ENCODE peak calls at places on chromosomes 5 and 9, in five cellular contexts. U is uterus, Y is endothelial cell of umbilical vein, J is lower lobe of right lung, C is right lobe of liver. Z is an unnamed sample. For H3K4me1, the result is how much of the 10 kb centered on the place peaks cover.

GRCh38 chr5:176542135-176542595 is 5.0 kb upstream of the RNF44 start:
- DNase-seq in Y (no peak), J (no peak), C (no peak), U (no peak), Z (no peak)

GRCh38 chr9:36006541-36006940 is 30.2 kb upstream of the RECK start:
- DNase-seq in Y (no peak), C (no peak), J (no peak), U (no peak), Z (no peak)

GRCh38 chr5:73189816-73190451 is 16.9 kb downstream of the TMEM174 start:
- DNase-seq in C (no peak), J (no peak), Y (no peak), U (peak), Z (no peak)

GRCh38 chr5:148653271-148653839 is 972 bp downstream of the HTR4 start:
- DNase-seq in U (no peak), C (no peak), J (no peak), Y (no peak), Z (no peak)

GRCh38 chr9:90189306-90189705 is 453.3 kb downstream of the DIRAS2 start:
- DNase-seq in Y (no peak), J (no peak), U (no peak), C (no peak), Z (no peak)

GRCh38 chr9:79662553-79662956 is 90.8 kb downstream of the TLE4 start:
- DNase-seq in Y (peak), C (no peak), J (no peak), U (no peak), Z (no peak)

GRCh38 chr9:109314011-109314531 is 6.8 kb downstream of the EPB41L4B start:
- DNase-seq in U (no peak), Y (no peak), J (peak), C (peak), Z (no peak)

GRCh38 chr5:175823731-175824525 is 47.5 kb upstream of the CPLX2 start:
- DNase-seq in C (no peak), U (no peak), J (no peak), Y (no peak), Z (no peak)

GRCh38 chr9:137502008-137502913 is 43.1 kb upstream of the NSMF start:
- DNase-seq in Y (no peak), C (no peak), U (no peak), J (no peak), Z (no peak)

GRCh38 chr5:34539183-34539582 is 116.9 kb upstream of the RAI14 start:
- DNase-seq in J (no peak), Y (no peak), U (no peak), C (no peak), Z (no peak)

GRCh38 chr5:34536699-34537098 is 119.4 kb upstream of the RAI14 start:
- DNase-seq in Y (no peak), J (no peak), U (no peak), C (no peak), Z (no peak)

GRCh38 chr5:34535433-34535832 is 120.7 kb upstream of the RAI14 start:
- DNase-seq in C (no peak), U (no peak), Y (no peak), J (no peak), Z (no peak)

GRCh38 chr5:34535944-34536628 is 120.0 kb upstream of the RAI14 start:
- DNase-seq in J (no peak), U (no peak), Y (no peak), C (no peak), Z (no peak)

GRCh38 chr5:34538026-34538672 is 118.0 kb upstream of the RAI14 start:
- DNase-seq in C (no peak), J (no peak), Y (no peak), U (no peak), Z (no peak)
- TF ChIP-seq CTCF in C (peak), J (peak), Y (no peak), U (no peak), Z (no peak)

GRCh38 chr9:134416385-134417022 is 90.2 kb downstream of the RXRA start:
- DNase-seq in J (no peak), C (no peak), Y (no peak), U (no peak), Z (no peak)
- H3K4me1 ChIP-seq in J (under half), C (under half), Y (under half), U (under half), Z (half or more)

GRCh38 chr9:134403682-134404301 is 77.5 kb downstream of the RXRA start:
- DNase-seq in J (peak), U (peak), Y (peak), C (peak), Z (peak)
- H3K27ac ChIP-seq in J (peak), U (peak), Y (peak), C (peak), Z (peak)

GRCh38 chr9:104494808-104495207 is 9.3 kb upstream of the OR13F1 start:
- DNase-seq in U (no peak), C (no peak), Y (no peak), J (no peak), Z (no peak)
- TF ChIP-seq CTCF in U (no peak), C (peak), Y (no peak), J (no peak), Z (no peak)

GRCh38 chr5:179297026-179297425 is 48.2 kb downstream of the ADAMTS2 start:
- DNase-seq in J (no peak), Y (no peak), C (no peak), U (no peak), Z (no peak)
- H3K4me1 ChIP-seq in J (under half), Y (under half), C (under half), U (under half), Z (under half)

GRCh38 chr9:132671620-132672412 is 1.6 kb downstream of the GTF3C4 start:
- DNase-seq in J (no peak), U (no peak), C (no peak), Y (peak), Z (no peak)
- H3K27ac ChIP-seq in J (no peak), U (no peak), C (no peak), Y (peak), Z (no peak)

DNA sequence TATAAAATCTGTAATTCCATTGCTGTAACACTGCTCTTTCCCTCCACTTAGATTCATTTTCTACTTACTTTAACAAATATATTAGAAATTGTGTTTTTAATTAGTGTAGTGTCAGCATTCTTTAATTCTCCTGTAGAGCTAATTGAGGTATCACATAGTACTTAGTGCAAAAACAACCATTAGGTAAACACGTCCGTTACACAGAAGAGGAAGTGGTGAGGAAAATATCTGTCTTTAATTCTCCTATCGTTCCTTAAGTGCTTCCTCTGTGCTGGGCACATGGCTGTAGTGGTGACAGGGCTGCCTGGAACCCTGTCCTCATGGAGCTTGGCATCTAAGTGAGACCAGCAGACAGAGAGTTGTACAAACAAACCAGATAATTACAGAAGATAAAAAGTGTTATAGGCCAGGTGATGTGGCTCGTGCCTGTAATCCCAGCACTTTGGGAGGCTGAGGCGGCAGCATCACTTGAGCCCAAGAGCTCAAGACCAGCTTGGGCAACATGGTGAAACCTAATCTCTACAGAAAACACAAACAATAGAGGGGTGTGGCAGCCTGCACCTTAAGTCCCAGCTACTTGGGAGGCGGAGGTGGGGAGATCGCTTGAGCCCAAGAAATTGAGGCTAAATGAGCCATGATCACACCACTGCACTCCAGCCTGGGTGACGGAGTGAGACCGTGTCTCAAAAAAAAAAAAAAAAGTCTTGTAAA is 36.3 kb downstream of the PARP8 start:
- DNase-seq in J (no peak), U (no peak), Y (no peak), C (no peak), Z (no peak)
- TF ChIP-seq CTCF in J (no peak), U (no peak), Y (no peak), C (no peak), Z (no peak)

DNA sequence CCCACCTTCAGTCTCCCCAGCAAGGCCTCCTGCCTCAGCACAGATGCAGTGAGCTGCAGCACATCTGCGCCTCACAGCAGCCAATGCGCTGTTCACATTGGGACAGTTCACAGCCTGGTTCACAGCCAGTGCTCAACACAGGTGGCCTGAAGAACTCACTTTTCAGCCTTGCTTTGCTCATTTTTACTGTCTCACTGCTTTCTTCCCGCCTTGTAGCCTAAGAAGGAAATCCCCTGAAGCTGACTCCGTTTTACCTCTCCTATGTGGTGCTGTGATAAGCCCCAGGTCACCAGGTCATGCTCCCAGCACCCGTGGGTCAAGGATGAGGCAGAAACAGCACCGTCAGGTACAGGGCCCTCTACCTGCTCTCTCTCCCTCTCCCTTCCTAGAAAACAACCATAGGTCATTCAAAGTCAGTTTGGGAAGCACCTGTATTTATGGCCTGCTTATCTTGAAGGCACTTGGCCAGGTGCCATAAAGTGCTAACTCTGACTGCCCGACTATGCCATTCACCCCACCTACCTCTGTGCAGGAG is 1.1 kb downstream of the GCNT4 start:
- DNase-seq in Y (no peak), C (no peak), J (no peak), U (no peak), Z (no peak)
- H3K4me1 ChIP-seq in Y (under half), C (under half), J (under half), U (under half), Z (under half)

GRCh38 chr5:135385576-135385975 is 13.5 kb downstream of the MACROH2A1 start:
- DNase-seq in Y (no peak), C (no peak), J (no peak), U (no peak), Z (no peak)
- H3K27ac ChIP-seq in Y (peak), C (no peak), J (peak), U (no peak), Z (peak)

GRCh38 chr5:1769017-1769640 is 30.5 kb downstream of the MRPL36 start:
- DNase-seq in C (no peak), U (no peak), Y (no peak), J (peak), Z (no peak)

GRCh38 chr5:1770443-1770802 is 29.2 kb downstream of the MRPL36 start:
- DNase-seq in U (no peak), C (no peak), J (no peak), Y (no peak), Z (no peak)

GRCh38 chr5:1771149-1772065 is 28.2 kb downstream of the MRPL36 start:
- DNase-seq in Y (no peak), C (no peak), U (no peak), J (no peak), Z (no peak)

GRCh38 chr5:1769752-1770442 is 29.7 kb downstream of the MRPL36 start:
- DNase-seq in C (no peak), J (peak), Y (no peak), U (no peak), Z (no peak)

DNA sequence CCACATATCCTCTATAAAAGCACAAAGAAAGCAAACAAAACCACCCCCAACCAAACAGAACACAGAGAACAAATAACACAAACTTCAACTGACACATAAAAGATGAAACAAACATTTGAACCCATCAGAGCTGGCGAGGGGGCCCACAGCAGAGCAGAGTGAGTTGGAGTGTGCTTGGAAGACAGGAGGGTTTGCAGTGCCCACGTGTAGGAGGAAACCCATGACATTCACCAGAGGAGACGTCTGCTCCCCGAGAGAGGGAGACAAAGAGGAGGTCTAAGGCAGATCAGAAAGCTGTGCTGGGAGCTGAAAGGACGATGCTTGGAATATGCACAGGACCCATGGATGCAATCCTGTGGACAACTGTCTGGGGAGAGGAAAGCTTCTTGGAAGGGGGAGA is 27.0 kb downstream of the MRPL36 start:
- DNase-seq in C (no peak), U (no peak), J (no peak), Y (peak), Z (no peak)
- TF ChIP-seq CTCF in C (no peak), U (no peak), J (no peak), Y (no peak), Z (no peak)

Z was measured in right atrium auricular region.